ENCODE peak calls at places on chromosomes 3 and 15, in ten cellular contexts. U is right cardiac atrium; W is heart left ventricle; H is hippocampal formation; Z is stimulated activated naive CD8-positive, alpha-beta T cell treated with anti-CD3 and anti-CD28 coated beads, Interleukin-15, amount 100 ng/mL, for 72 hours; Q is dorsolateral prefrontal cortex; P is germinal center; C is activated naive CD4-positive, alpha-beta T cell treated with anti-CD3 and anti-CD28 coated beads, Interleukin-2, amount 50 U/mL, for 16 hours; M is progenitor cell of endocrine pancreas; B is LHCN-M2. N is an unnamed sample.

GRCh38 chr15:69848551-69849231 is 249.0 kb downstream of the TLE3 start:
- DNase-seq in M (no peak), U (no peak), H (no peak), W (no peak), B (no peak), Z (no peak), P (no peak), C (no peak), Q (no peak), N (no peak)

GRCh38 chr3:5799421-5799820 is 611.9 kb downstream of the EDEM1 start:
- DNase-seq in U (no peak), C (no peak), M (no peak), W (no peak), Z (no peak), P (no peak), Q (no peak), H (no peak), B (no peak), N (no peak)

GRCh38 chr3:133077688-133078087 is 39.5 kb downstream of the TMEM108 start:
- DNase-seq in C (no peak), W (no peak), U (no peak), M (no peak), Z (no peak), H (no peak), P (no peak), Q (no peak), B (no peak), N (no peak)

GRCh38 chr3:134630506-134630905 is 20.3 kb downstream of the KY start:
- DNase-seq in Q (no peak), H (no peak), Z (no peak), C (no peak), B (no peak), M (peak; percentile 6), U (no peak), W (no peak), P (no peak), N (no peak)

GRCh38 chr15:98823012-98823458 is 174.7 kb downstream of the IGF1R start:
- DNase-seq in H (no peak), M (no peak), P (no peak), Q (no peak), C (no peak), W (no peak), B (peak; percentile 91), Z (no peak), U (no peak), N (no peak)

GRCh38 chr3:156271508-156271907 is 151.1 kb downstream of the KCNAB1 start:
- DNase-seq in B (no peak), P (no peak), U (no peak), Z (no peak), W (no peak), C (no peak), M (no peak), H (no peak), Q (no peak), N (no peak)

GRCh38 chr3:162317046-162317445 is 820.4 kb downstream of the OTOL1 start:
- DNase-seq in C (no peak), U (no peak), M (no peak), B (no peak), W (no peak), Z (no peak), P (no peak), H (no peak), Q (no peak), N (no peak)

GRCh38 chr3:46960801-46961200 is 15.7 kb downstream of the CCDC12 start:
- DNase-seq in Z (no peak), W (no peak), U (no peak), P (no peak), H (no peak), B (no peak), M (no peak), C (no peak), Q (no peak), N (no peak)

GRCh38 chr15:88717342-88718017 is 78.7 kb downstream of the ISG20 start:
- DNase-seq in M (no peak), B (no peak), H (no peak), P (no peak), C (no peak), W (no peak), U (no peak), Z (no peak), Q (no peak), N (no peak)

GRCh38 chr3:7546219-7546618 is 685.3 kb downstream of the GRM7 start:
- DNase-seq in B (no peak), M (no peak), C (no peak), W (no peak), H (no peak), Q (no peak), U (no peak), Z (no peak), P (no peak), N (no peak)

GRCh38 chr3:119245778-119246177 is 5.1 kb upstream of the B4GALT4 start:
- DNase-seq in C (no peak), H (no peak), M (no peak), Z (no peak), B (no peak), Q (no peak), P (no peak), U (peak; percentile 80), W (no peak), N (no peak)

GRCh38 chr3:98022978-98023820 is 11.9 kb downstream of the GABRR3 start:
- DNase-seq in Z (peak; percentile 83), B (peak; percentile 54), W (peak; percentile 80), Q (peak; percentile 97), H (peak; percentile 83), M (peak; percentile 93), P (peak; percentile 38), U (peak; percentile 97), C (peak; percentile 90), N (peak; percentile 88)

GRCh38 chr15:89068325-89068784 is 19.9 kb upstream of the ABHD2 start:
- DNase-seq in U (no peak), C (peak; percentile 30), M (no peak), B (peak; percentile 97), Q (peak; percentile 42), H (no peak), P (no peak), Z (peak; percentile 58), W (peak; percentile 46), N (peak; percentile 92)

GRCh38 chr3:138875754-138876664 is 41.3 kb upstream of the PIK3CB start:
- DNase-seq in H (no peak), W (no peak), B (no peak), M (no peak), C (no peak), U (no peak), P (no peak), Z (no peak), Q (no peak), N (peak; percentile 17)

GRCh38 chr3:119748996-119749395 is 32.9 kb upstream of the NR1I2 start:
- DNase-seq in M (no peak), C (no peak), Z (no peak), W (no peak), P (no peak), U (no peak), B (no peak), Q (no peak), H (no peak), N (no peak)

GRCh38 chr3:188279696-188280398 is 125.9 kb downstream of the LPP start:
- DNase-seq in P (no peak), H (no peak), B (no peak), W (no peak), U (no peak), M (no peak), Z (no peak), C (no peak), Q (no peak), N (no peak)

GRCh38 chr15:43516801-43517353 is 531 bp upstream of the MAP1A start:
- DNase-seq in B (peak; percentile 85), W (no peak), Q (no peak), M (no peak), U (no peak), Z (no peak), P (no peak), H (no peak), C (no peak), N (no peak)

GRCh38 chr3:180802837-180803236 is 109.6 kb upstream of the FXR1 start:
- DNase-seq in Z (no peak), M (no peak), C (no peak), P (no peak), H (no peak), Q (no peak), U (no peak), W (no peak), B (peak; percentile 20), N (peak; percentile 10)

GRCh38 chr3:29280675-29281264 is at the start of gene RBMS3:
- DNase-seq in U (peak; percentile 94), P (peak; percentile 2), H (peak; percentile 35), W (peak; percentile 90), Z (peak; percentile 31), B (peak; percentile 96), C (no peak), M (peak; percentile 25), Q (peak; percentile 36), N (peak; percentile 74)

GRCh38 chr15:63238796-63239195 is 38.6 kb upstream of the APH1B start:
- DNase-seq in H (no peak), M (no peak), B (peak; percentile 97), P (no peak), W (no peak), Z (peak; percentile 40), U (no peak), C (no peak), Q (no peak), N (peak; percentile 81)

GRCh38 chr3:118544458-118544857 is 490.2 kb downstream of the IGSF11 start:
- DNase-seq in Z (no peak), B (peak; percentile 1), Q (no peak), C (no peak), U (no peak), H (no peak), M (no peak), W (no peak), P (no peak), N (no peak)

GRCh38 chr3:114994554-114995341 is 152.3 kb downstream of the ZBTB20 start:
- DNase-seq in U (no peak), B (no peak), C (no peak), M (no peak), H (no peak), Q (no peak), W (no peak), P (no peak), Z (no peak), N (peak; percentile 10)

GRCh38 chr3:151327571-151328198 is 1.7 kb downstream of the P2RY13 start:
- DNase-seq in U (no peak), W (no peak), M (no peak), P (peak; percentile 24), Q (no peak), Z (no peak), B (peak; percentile 6), C (no peak), H (no peak), N (no peak)

GRCh38 chr15:88635343-88635742 is 3.5 kb upstream of the ISG20 start:
- DNase-seq in Z (no peak), M (no peak), H (no peak), B (no peak), C (no peak), U (no peak), W (no peak), P (peak; percentile 73), Q (no peak), N (peak; percentile 87)

GRCh38 chr3:41431386-41431785 is 232.1 kb downstream of the CTNNB1 start:
- DNase-seq in B (no peak), Z (no peak), P (no peak), Q (no peak), H (no peak), C (no peak), U (no peak), W (no peak), M (no peak), N (no peak)

GRCh38 chr3:30437172-30437571 is 169.2 kb upstream of the TGFBR2 start:
- DNase-seq in B (peak; percentile 92), P (no peak), Z (no peak), Q (no peak), W (peak; percentile 47), M (no peak), H (no peak), C (no peak), U (peak; percentile 22), N (no peak)

GRCh38 chr3:128504957-128505730 is 12.1 kb upstream of the GATA2 start:
- DNase-seq in Q (peak; percentile 6), W (no peak), P (no peak), M (no peak), Z (no peak), H (no peak), U (no peak), C (no peak), B (no peak), N (no peak)

GRCh38 chr3:184556502-184557347 is 4.9 kb upstream of the EPHB3 start:
- DNase-seq in B (no peak), U (no peak), P (no peak), C (no peak), H (no peak), W (no peak), Q (no peak), M (no peak), Z (no peak), N (no peak)